ENCODE peak calls at places on chromosomes 6 and 20, in six cellular contexts. One of them, this sample, is unnamed.

GRCh38 chr6:39917329-39917728 is 16.9 kb downstream of the MOCS1 start:
- DNase-seq in left lung: no peak
- DNase-seq in caudate nucleus: no peak
- DNase-seq in tibial artery: no peak
- DNase-seq in pancreas: no peak
- DNase-seq in neural progenitor cell: no peak
- DNase-seq in this sample: peak; percentile 49

GRCh38 chr6:137968468-137968804 is 101.4 kb downstream of the TNFAIP3 start:
- DNase-seq in left lung: no peak
- DNase-seq in caudate nucleus: no peak
- DNase-seq in tibial artery: no peak
- DNase-seq in pancreas: no peak
- DNase-seq in neural progenitor cell: no peak
- DNase-seq in this sample: no peak

GRCh38 chr6:85404497-85405174 is 45.2 kb upstream of the NT5E start:
- DNase-seq in left lung: peak; percentile 34
- DNase-seq in caudate nucleus: no peak
- DNase-seq in tibial artery: no peak
- DNase-seq in pancreas: peak; percentile 57
- DNase-seq in neural progenitor cell: no peak
- DNase-seq in this sample: peak; percentile 73

GRCh38 chr6:150138638-150139037 is 4.2 kb upstream of the PPP1R14C start:
- DNase-seq in left lung: no peak
- DNase-seq in caudate nucleus: no peak
- DNase-seq in tibial artery: no peak
- DNase-seq in pancreas: no peak
- DNase-seq in neural progenitor cell: no peak
- DNase-seq in this sample: no peak

GRCh38 chr20:29873946-29874345 is 1383.5 kb upstream of the DEFB115 start:
- DNase-seq in left lung: peak; percentile 72
- DNase-seq in caudate nucleus: no peak
- DNase-seq in tibial artery: peak; percentile 47
- DNase-seq in pancreas: peak; percentile 86
- DNase-seq in neural progenitor cell: peak; percentile 82
- DNase-seq in this sample: no peak

GRCh38 chr6:106716966-106717365 is 87.6 kb downstream of the QRSL1 start:
- DNase-seq in left lung: no peak
- DNase-seq in caudate nucleus: no peak
- DNase-seq in tibial artery: no peak
- DNase-seq in pancreas: no peak
- DNase-seq in neural progenitor cell: no peak
- DNase-seq in this sample: no peak

GRCh38 chr20:53643031-53643832 is 49.6 kb upstream of the ZNF217 start:
- DNase-seq in left lung: peak; percentile 60
- DNase-seq in caudate nucleus: no peak
- DNase-seq in tibial artery: no peak
- DNase-seq in pancreas: no peak
- DNase-seq in neural progenitor cell: no peak
- DNase-seq in this sample: no peak

GRCh38 chr6:11354019-11354418 is 121.6 kb upstream of the NEDD9 start:
- DNase-seq in left lung: no peak
- DNase-seq in caudate nucleus: no peak
- DNase-seq in tibial artery: peak; percentile 70
- DNase-seq in pancreas: no peak
- DNase-seq in neural progenitor cell: no peak
- DNase-seq in this sample: peak; percentile 93

GRCh38 chr6:134223761-134224445 is 94.0 kb downstream of the SGK1 start:
- DNase-seq in left lung: no peak
- DNase-seq in caudate nucleus: no peak
- DNase-seq in tibial artery: no peak
- DNase-seq in pancreas: no peak
- DNase-seq in neural progenitor cell: no peak
- DNase-seq in this sample: no peak

GRCh38 chr6:4356899-4357659 is 221.7 kb upstream of the ECI2 start:
- DNase-seq in left lung: no peak
- DNase-seq in caudate nucleus: no peak
- DNase-seq in tibial artery: no peak
- DNase-seq in pancreas: no peak
- DNase-seq in neural progenitor cell: no peak
- DNase-seq in this sample: peak; percentile 33

GRCh38 chr20:58349586-58349985 is 39.4 kb upstream of the VAPB start:
- DNase-seq in left lung: no peak
- DNase-seq in caudate nucleus: no peak
- DNase-seq in tibial artery: no peak
- DNase-seq in pancreas: no peak
- DNase-seq in neural progenitor cell: no peak
- DNase-seq in this sample: no peak

GRCh38 chr6:112149236-112149635 is 61.8 kb downstream of the FAM229B start:
- DNase-seq in left lung: no peak
- DNase-seq in caudate nucleus: no peak
- DNase-seq in tibial artery: no peak
- DNase-seq in pancreas: no peak
- DNase-seq in neural progenitor cell: no peak
- DNase-seq in this sample: no peak

GRCh38 chr20:49854190-49854875 is 41.7 kb downstream of the SLC9A8 start:
- DNase-seq in left lung: no peak
- DNase-seq in caudate nucleus: no peak
- DNase-seq in tibial artery: no peak
- DNase-seq in pancreas: no peak
- DNase-seq in neural progenitor cell: no peak
- DNase-seq in this sample: no peak

GRCh38 chr6:129592516-129593232 is 117.3 kb downstream of the ARHGAP18 start:
- DNase-seq in left lung: no peak
- DNase-seq in caudate nucleus: no peak
- DNase-seq in tibial artery: no peak
- DNase-seq in pancreas: no peak
- DNase-seq in neural progenitor cell: no peak
- DNase-seq in this sample: no peak

GRCh38 chr6:161374971-161375873 is 101.4 kb upstream of the AGPAT4 start:
- DNase-seq in left lung: peak; percentile 86
- DNase-seq in caudate nucleus: no peak
- DNase-seq in tibial artery: peak; percentile 72
- DNase-seq in pancreas: no peak
- DNase-seq in neural progenitor cell: peak; percentile 41
- DNase-seq in this sample: peak; percentile 78

GRCh38 chr6:128333581-128334223 is 186.7 kb downstream of the PTPRK start:
- DNase-seq in left lung: no peak
- DNase-seq in caudate nucleus: no peak
- DNase-seq in tibial artery: no peak
- DNase-seq in pancreas: no peak
- DNase-seq in neural progenitor cell: no peak
- DNase-seq in this sample: no peak
- H3K27ac ChIP-seq in left lung: no peak overlapping the region
- H3K27ac ChIP-seq in caudate nucleus: no peak overlapping the region
- H3K27ac ChIP-seq in tibial artery: no peak overlapping the region
- H3K27ac ChIP-seq in pancreas: no peak overlapping the region
- H3K27ac ChIP-seq in neural progenitor cell: no peak overlapping the region
- H3K27ac ChIP-seq in this sample: no peak overlapping the region

DNA sequence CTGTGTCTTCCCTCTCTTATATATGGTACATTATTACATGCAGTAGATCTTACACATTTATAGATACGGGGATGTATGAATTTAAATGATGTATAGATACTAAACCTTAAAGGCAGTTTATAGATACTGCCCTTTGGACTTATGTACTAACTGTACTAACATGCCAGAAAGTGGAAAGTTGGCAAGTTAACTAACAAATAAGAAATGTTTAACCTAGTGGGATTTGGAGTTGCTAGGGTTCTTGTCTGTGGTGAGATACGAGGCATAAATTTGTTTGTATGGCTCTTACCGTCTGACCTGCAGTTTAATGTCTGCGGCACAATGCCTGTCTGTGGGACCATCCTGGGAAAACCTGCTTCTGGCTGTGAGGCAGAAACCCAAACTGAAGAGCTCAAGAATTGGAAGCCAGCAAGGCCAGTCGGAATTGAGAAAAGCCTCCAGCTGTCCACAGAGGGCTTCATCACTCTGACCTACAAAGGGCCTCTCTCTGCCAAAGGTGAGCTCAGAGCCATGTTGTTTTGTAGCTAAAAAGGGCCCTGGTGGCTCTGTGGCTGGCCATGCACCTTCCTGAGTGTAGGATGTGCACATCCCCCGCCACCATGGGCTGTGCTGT is 62.9 kb upstream of the SLC22A1 start:
- DNase-seq in left lung: no peak
- DNase-seq in caudate nucleus: no peak
- DNase-seq in tibial artery: no peak
- DNase-seq in pancreas: no peak
- DNase-seq in neural progenitor cell: no peak
- DNase-seq in this sample: no peak
- H3K27ac ChIP-seq in left lung: no peak overlapping the region
- H3K27ac ChIP-seq in caudate nucleus: no peak overlapping the region
- H3K27ac ChIP-seq in tibial artery: no peak overlapping the region
- H3K27ac ChIP-seq in pancreas: no peak overlapping the region
- H3K27ac ChIP-seq in neural progenitor cell: no peak overlapping the region
- H3K27ac ChIP-seq in this sample: no peak overlapping the region

DNA sequence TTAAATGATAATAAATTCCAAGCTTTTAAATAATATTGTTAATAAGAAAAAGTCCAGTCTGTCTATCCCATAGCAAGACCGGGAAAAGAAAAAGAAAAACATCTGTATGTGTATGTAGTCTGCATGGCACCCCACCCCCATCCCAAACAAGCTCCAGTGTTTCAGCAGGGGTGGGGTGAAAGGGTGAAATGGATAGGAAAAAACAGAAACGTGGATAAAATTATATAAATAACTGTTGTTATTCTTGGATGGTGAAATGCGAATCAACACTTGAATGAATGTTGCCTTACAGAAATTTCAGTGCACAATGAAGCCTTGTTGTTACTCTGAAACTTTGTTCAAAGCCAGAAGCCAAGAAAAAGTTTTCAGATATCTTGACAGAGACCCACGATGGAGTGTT is 31.4 kb downstream of the HAO1 start:
- DNase-seq in left lung: no peak
- DNase-seq in caudate nucleus: no peak
- DNase-seq in tibial artery: no peak
- DNase-seq in pancreas: no peak
- DNase-seq in neural progenitor cell: no peak
- DNase-seq in this sample: no peak
- H3K27ac ChIP-seq in left lung: no peak overlapping the region
- H3K27ac ChIP-seq in caudate nucleus: no peak overlapping the region
- H3K27ac ChIP-seq in tibial artery: no peak overlapping the region
- H3K27ac ChIP-seq in pancreas: no peak overlapping the region
- H3K27ac ChIP-seq in neural progenitor cell: no peak overlapping the region
- H3K27ac ChIP-seq in this sample: no peak overlapping the region

GRCh38 chr20:24647713-24648112 is 178.3 kb downstream of the SYNDIG1 start:
- DNase-seq in left lung: no peak
- DNase-seq in caudate nucleus: no peak
- DNase-seq in tibial artery: no peak
- DNase-seq in pancreas: no peak
- DNase-seq in neural progenitor cell: no peak
- DNase-seq in this sample: no peak
- H3K27ac ChIP-seq in left lung: no peak overlapping the region
- H3K27ac ChIP-seq in caudate nucleus: no peak overlapping the region
- H3K27ac ChIP-seq in tibial artery: no peak overlapping the region
- H3K27ac ChIP-seq in pancreas: no peak overlapping the region
- H3K27ac ChIP-seq in neural progenitor cell: no peak overlapping the region
- H3K27ac ChIP-seq in this sample: no peak overlapping the region

GRCh38 chr6:131093334-131093733 is 30.3 kb upstream of the EPB41L2 start:
- DNase-seq in left lung: no peak
- DNase-seq in caudate nucleus: no peak
- DNase-seq in tibial artery: no peak
- DNase-seq in pancreas: no peak
- DNase-seq in neural progenitor cell: no peak
- DNase-seq in this sample: no peak
- H3K27ac ChIP-seq in left lung: no peak overlapping the region
- H3K27ac ChIP-seq in caudate nucleus: no peak overlapping the region
- H3K27ac ChIP-seq in tibial artery: no peak overlapping the region
- H3K27ac ChIP-seq in pancreas: no peak overlapping the region
- H3K27ac ChIP-seq in neural progenitor cell: no peak overlapping the region
- H3K27ac ChIP-seq in this sample: no peak overlapping the region

DNA sequence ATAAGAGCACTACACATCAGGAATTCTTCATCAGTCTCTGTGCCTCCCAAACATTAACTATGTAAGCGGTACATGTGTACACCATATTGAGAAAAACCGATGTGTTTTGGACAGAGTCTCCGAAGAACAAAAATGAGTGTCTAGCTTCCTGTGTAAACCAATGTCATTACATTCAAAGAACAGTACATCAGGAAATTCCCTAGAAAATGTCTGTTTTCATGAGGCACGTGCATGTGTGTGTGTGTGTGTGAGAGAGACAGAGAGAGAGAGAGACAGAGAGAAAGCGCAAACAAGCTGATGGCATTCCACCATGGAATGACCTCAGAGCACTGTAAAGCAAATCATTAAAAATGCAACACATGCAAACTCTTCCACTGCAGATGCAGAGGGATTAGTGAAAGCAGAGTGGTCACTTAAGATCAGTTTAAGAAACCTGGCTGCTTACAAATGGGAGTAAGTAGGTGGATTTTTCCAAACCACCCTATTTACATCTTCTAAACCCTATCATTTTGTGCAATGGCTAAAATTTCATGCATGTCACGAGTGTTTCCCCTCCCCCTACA is 133.9 kb downstream of the HIVEP2 start:
- DNase-seq in left lung: no peak
- DNase-seq in caudate nucleus: no peak
- DNase-seq in tibial artery: no peak
- DNase-seq in pancreas: no peak
- DNase-seq in neural progenitor cell: no peak
- DNase-seq in this sample: no peak
- H3K27ac ChIP-seq in left lung: no peak overlapping the region
- H3K27ac ChIP-seq in caudate nucleus: peak overlapping the region; percentile 56
- H3K27ac ChIP-seq in tibial artery: no peak overlapping the region
- H3K27ac ChIP-seq in pancreas: no peak overlapping the region
- H3K27ac ChIP-seq in neural progenitor cell: no peak overlapping the region
- H3K27ac ChIP-seq in this sample: no peak overlapping the region

DNA sequence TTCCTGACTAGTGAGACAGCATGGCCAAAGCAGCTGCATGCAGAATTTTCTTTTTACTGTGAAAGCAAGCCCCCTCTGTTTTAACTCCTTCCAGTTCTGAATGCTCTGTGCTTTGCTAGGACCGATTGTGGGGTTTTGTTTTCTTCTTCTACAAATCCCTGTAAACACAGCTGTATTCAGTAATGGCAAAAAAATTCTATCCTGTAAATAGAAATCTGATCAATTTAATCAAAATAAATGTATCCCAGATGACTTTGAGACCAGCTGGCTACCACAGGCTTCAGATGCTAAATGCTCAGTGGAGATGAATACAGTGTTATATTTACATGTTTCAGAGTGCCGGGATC is 149.4 kb downstream of the PRL start:
- DNase-seq in left lung: no peak
- DNase-seq in caudate nucleus: no peak
- DNase-seq in tibial artery: no peak
- DNase-seq in pancreas: no peak
- DNase-seq in neural progenitor cell: no peak
- DNase-seq in this sample: no peak
- H3K27ac ChIP-seq in left lung: peak overlapping the region; percentile 29
- H3K27ac ChIP-seq in caudate nucleus: peak overlapping the region; percentile 91
- H3K27ac ChIP-seq in tibial artery: no peak overlapping the region
- H3K27ac ChIP-seq in pancreas: no peak overlapping the region
- H3K27ac ChIP-seq in neural progenitor cell: no peak overlapping the region
- H3K27ac ChIP-seq in this sample: no peak overlapping the region

GRCh38 chr20:32285082-32285620 is 7.7 kb downstream of the KIF3B start:
- DNase-seq in left lung: no peak
- DNase-seq in caudate nucleus: no peak
- DNase-seq in tibial artery: no peak
- DNase-seq in pancreas: no peak
- DNase-seq in neural progenitor cell: no peak
- DNase-seq in this sample: no peak
- H3K27ac ChIP-seq in left lung: peak overlapping the region; percentile 7
- H3K27ac ChIP-seq in caudate nucleus: no peak overlapping the region
- H3K27ac ChIP-seq in tibial artery: no peak overlapping the region
- H3K27ac ChIP-seq in pancreas: peak overlapping the region; percentile 35
- H3K27ac ChIP-seq in neural progenitor cell: no peak overlapping the region
- H3K27ac ChIP-seq in this sample: no peak overlapping the region

This sample was measured in ascending aorta.